ENCODE peak calls at places on chromosomes 5 and 9, in four cellular contexts. One of them, this sample, is unnamed. For H3K4me1, the result is how much of the 10 kb centered on the place peaks cover.

GRCh38 chr9:96139592-96140251 is 162.3 kb downstream of the HSD17B3 start:
- DNase-seq in HepG2: no peak
- DNase-seq in GM12878: no peak
- DNase-seq in H1: no peak
- DNase-seq in this sample: no peak

GRCh38 chr5:118115791-118116190 is 872.6 kb downstream of the DTWD2 start:
- DNase-seq in HepG2: no peak
- DNase-seq in H1: no peak
- DNase-seq in GM12878: no peak
- DNase-seq in this sample: no peak

GRCh38 chr5:142770650-142771609 is 753 bp downstream of the ARHGAP26 start:
- DNase-seq in GM12878: no peak
- DNase-seq in H1: peak
- DNase-seq in HepG2: peak
- DNase-seq in this sample: peak

GRCh38 chr5:174176511-174176910 is 131.0 kb downstream of the NSG2 start:
- DNase-seq in GM12878: no peak
- DNase-seq in HepG2: no peak
- DNase-seq in H1: peak
- DNase-seq in this sample: no peak

GRCh38 chr9:82088591-82088990 is 100.0 kb downstream of the SPATA31D1 start:
- DNase-seq in H1: no peak
- DNase-seq in HepG2: no peak
- DNase-seq in GM12878: no peak
- DNase-seq in this sample: no peak

GRCh38 chr9:16726718-16727451 is 143.6 kb downstream of the BNC2 start:
- DNase-seq in HepG2: no peak
- DNase-seq in H1: peak
- DNase-seq in GM12878: no peak
- DNase-seq in this sample: peak

GRCh38 chr9:110256142-110256391 is 240 bp downstream of the TXN start:
- DNase-seq in GM12878: no peak
- DNase-seq in H1: no peak
- DNase-seq in HepG2: no peak
- DNase-seq in this sample: no peak

GRCh38 chr5:60066502-60066901 is 173.0 kb upstream of the PDE4D start:
- DNase-seq in H1: no peak
- DNase-seq in GM12878: no peak
- DNase-seq in HepG2: no peak
- DNase-seq in this sample: no peak

GRCh38 chr9:118829334-118829733 is 539.9 kb downstream of the BRINP1 start:
- DNase-seq in GM12878: no peak
- DNase-seq in HepG2: no peak
- DNase-seq in H1: no peak
- DNase-seq in this sample: peak

GRCh38 chr9:84371737-84372136 is 31.2 kb upstream of the SLC28A3 start:
- DNase-seq in HepG2: peak
- DNase-seq in H1: no peak
- DNase-seq in GM12878: no peak
- DNase-seq in this sample: no peak

GRCh38 chr5:32283539-32284377 is 29.0 kb downstream of the MTMR12 start:
- DNase-seq in GM12878: no peak
- DNase-seq in HepG2: no peak
- DNase-seq in H1: no peak
- DNase-seq in this sample: no peak

GRCh38 chr9:137398561-137399468 is 24.1 kb downstream of the EXD3 start:
- DNase-seq in H1: no peak
- DNase-seq in GM12878: no peak
- DNase-seq in HepG2: no peak
- DNase-seq in this sample: no peak

GRCh38 chr9:113872485-113873143 is 3.5 kb upstream of the ZNF618 start:
- DNase-seq in GM12878: no peak
- DNase-seq in HepG2: no peak
- DNase-seq in H1: no peak
- DNase-seq in this sample: no peak

GRCh38 chr5:132525299-132525724 is 18.0 kb downstream of the IL5 start:
- DNase-seq in H1: no peak
- DNase-seq in GM12878: peak
- DNase-seq in HepG2: no peak
- DNase-seq in this sample: no peak

GRCh38 chr5:149424371-149425315 is 45.6 kb upstream of the IL17B start:
- DNase-seq in GM12878: no peak
- DNase-seq in H1: no peak
- DNase-seq in HepG2: no peak
- DNase-seq in this sample: no peak

GRCh38 chr5:150567031-150567680 is 59.2 kb downstream of the NDST1 start:
- DNase-seq in HepG2: no peak
- DNase-seq in H1: no peak
- DNase-seq in GM12878: no peak
- DNase-seq in this sample: no peak

GRCh38 chr9:116700882-116701836 is 14.1 kb downstream of the TRIM32 start:
- DNase-seq in GM12878: no peak
- DNase-seq in HepG2: no peak
- DNase-seq in H1: no peak
- DNase-seq in this sample: no peak

GRCh38 chr5:155651-156410 is 35.5 kb upstream of the LRRC14B start:
- DNase-seq in H1: peak
- DNase-seq in HepG2: no peak
- DNase-seq in GM12878: no peak
- DNase-seq in this sample: no peak

GRCh38 chr5:74655206-74655605 is 14.7 kb upstream of the ENC1 start:
- DNase-seq in H1: no peak
- DNase-seq in HepG2: no peak
- DNase-seq in GM12878: no peak
- DNase-seq in this sample: no peak

GRCh38 chr5:131749138-131749537 is 47.7 kb downstream of the FNIP1 start:
- DNase-seq in HepG2: no peak
- DNase-seq in GM12878: no peak
- DNase-seq in H1: no peak
- DNase-seq in this sample: no peak

GRCh38 chr5:98768160-98769005 is 5.1 kb upstream of the RGMB start:
- DNase-seq in HepG2: peak
- DNase-seq in H1: peak
- DNase-seq in GM12878: no peak
- DNase-seq in this sample: no peak

GRCh38 chr5:73515232-73515631 is 17.0 kb downstream of the BTF3 start:
- DNase-seq in H1: no peak
- DNase-seq in HepG2: no peak
- DNase-seq in GM12878: no peak
- DNase-seq in this sample: no peak

GRCh38 chr9:112135706-112136105 is 39.4 kb downstream of the SUSD1 start:
- DNase-seq in HepG2: no peak
- DNase-seq in GM12878: no peak
- DNase-seq in H1: no peak
- DNase-seq in this sample: no peak

GRCh38 chr5:177446184-177447065 is at the start of gene PRR7:
- DNase-seq in GM12878: no peak
- DNase-seq in HepG2: no peak
- DNase-seq in H1: peak
- DNase-seq in this sample: no peak

GRCh38 chr9:129316281-129317030 is 138.4 kb upstream of the IER5L start:
- DNase-seq in H1: no peak
- DNase-seq in HepG2: no peak
- DNase-seq in GM12878: no peak
- DNase-seq in this sample: no peak
- TF ChIP-seq YY1 in H1: no peak
- TF ChIP-seq YY1 in HepG2: no peak
- TF ChIP-seq YY1 in GM12878: no peak
- TF ChIP-seq YY1 in this sample: no peak

GRCh38 chr9:135504262-135505229 is 4.1 kb downstream of the MRPS2 start:
- DNase-seq in GM12878: no peak
- DNase-seq in HepG2: peak
- DNase-seq in H1: peak
- DNase-seq in this sample: no peak

GRCh38 chr9:135501261-135502167 is 1.0 kb downstream of the MRPS2 start:
- DNase-seq in H1: no peak
- DNase-seq in GM12878: no peak
- DNase-seq in HepG2: no peak
- DNase-seq in this sample: no peak

GRCh38 chr9:135502168-135502872 is 1.8 kb downstream of the MRPS2 start:
- DNase-seq in H1: no peak
- DNase-seq in HepG2: no peak
- DNase-seq in GM12878: no peak
- DNase-seq in this sample: no peak

GRCh38 chr9:135503371-135504261 is 3.1 kb downstream of the MRPS2 start:
- DNase-seq in HepG2: no peak
- DNase-seq in GM12878: no peak
- DNase-seq in H1: no peak
- DNase-seq in this sample: no peak

GRCh38 chr9:135502873-135503321 is 2.4 kb downstream of the MRPS2 start:
- DNase-seq in HepG2: no peak
- DNase-seq in GM12878: no peak
- DNase-seq in H1: no peak
- DNase-seq in this sample: no peak
- H3K4me1 ChIP-seq in HepG2: under half
- H3K4me1 ChIP-seq in GM12878: under half
- H3K4me1 ChIP-seq in H1: under half
- H3K4me1 ChIP-seq in this sample: under half

GRCh38 chr9:129218918-129219317 is 40.9 kb upstream of the IER5L start:
- DNase-seq in H1: no peak
- DNase-seq in GM12878: no peak
- DNase-seq in HepG2: no peak
- DNase-seq in this sample: no peak
- TF ChIP-seq SUZ12 in H1: no peak
- TF ChIP-seq SUZ12 in GM12878: no peak
- TF ChIP-seq SUZ12 in HepG2: no peak
- TF ChIP-seq SUZ12 in this sample: no peak

GRCh38 chr9:123814526-123814925 is 115.4 kb downstream of the DENND1A start:
- DNase-seq in H1: no peak
- DNase-seq in HepG2: no peak
- DNase-seq in GM12878: no peak
- DNase-seq in this sample: no peak

GRCh38 chr9:123807241-123807640 is 122.7 kb downstream of the DENND1A start:
- DNase-seq in HepG2: no peak
- DNase-seq in H1: no peak
- DNase-seq in GM12878: no peak
- DNase-seq in this sample: no peak

GRCh38 chr9:123816817-123817472 is 113.0 kb downstream of the DENND1A start:
- DNase-seq in H1: no peak
- DNase-seq in HepG2: no peak
- DNase-seq in GM12878: no peak
- DNase-seq in this sample: no peak

GRCh38 chr9:123812984-123813383 is 116.9 kb downstream of the DENND1A start:
- DNase-seq in HepG2: no peak
- DNase-seq in H1: no peak
- DNase-seq in GM12878: no peak
- DNase-seq in this sample: no peak
- TF ChIP-seq YY1 in HepG2: no peak
- TF ChIP-seq YY1 in H1: no peak
- TF ChIP-seq YY1 in GM12878: no peak
- TF ChIP-seq YY1 in this sample: no peak

DNA sequence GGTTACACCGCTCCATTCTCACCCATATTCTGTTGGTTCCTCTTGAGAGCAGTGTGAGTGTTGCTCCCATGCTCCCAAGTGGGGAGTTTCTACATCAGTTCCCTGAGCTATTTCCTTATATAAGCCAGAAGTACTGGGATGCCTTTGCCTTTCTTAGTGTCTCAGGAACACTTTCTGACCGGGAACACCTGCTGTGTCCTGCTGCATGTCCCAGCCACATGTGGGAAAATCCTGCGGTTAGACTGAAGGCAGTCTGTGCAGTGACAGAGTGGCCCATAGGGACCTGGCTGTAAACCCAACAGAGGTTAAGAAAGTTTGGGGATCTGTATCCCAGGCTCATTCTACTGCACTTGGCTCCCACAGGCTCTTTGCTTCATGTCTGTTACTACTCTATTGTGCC is 126.0 kb downstream of the EGFLAM start:
- DNase-seq in H1: no peak
- DNase-seq in GM12878: no peak
- DNase-seq in HepG2: no peak
- DNase-seq in this sample: no peak
- H3K4me1 ChIP-seq in H1: under half
- H3K4me1 ChIP-seq in GM12878: under half
- H3K4me1 ChIP-seq in HepG2: under half
- H3K4me1 ChIP-seq in this sample: under half

GRCh38 chr5:112228672-112229071 is 190.4 kb downstream of the EPB41L4A start:
- DNase-seq in H1: no peak
- DNase-seq in HepG2: no peak
- DNase-seq in GM12878: no peak
- DNase-seq in this sample: no peak
- TF ChIP-seq SUZ12 in H1: no peak
- TF ChIP-seq SUZ12 in HepG2: no peak
- TF ChIP-seq SUZ12 in GM12878: no peak
- TF ChIP-seq SUZ12 in this sample: no peak

GRCh38 chr9:98708933-98709911 is at the start of gene GABBR2:
- DNase-seq in GM12878: no peak
- DNase-seq in H1: peak
- DNase-seq in HepG2: no peak
- DNase-seq in this sample: no peak

GRCh38 chr9:98706651-98707103 is 2.1 kb downstream of the GABBR2 start:
- DNase-seq in HepG2: no peak
- DNase-seq in GM12878: no peak
- DNase-seq in H1: no peak
- DNase-seq in this sample: no peak

GRCh38 chr9:98708103-98708932 is 417 bp downstream of the GABBR2 start:
- DNase-seq in H1: peak
- DNase-seq in HepG2: no peak
- DNase-seq in GM12878: no peak
- DNase-seq in this sample: no peak

GRCh38 chr9:98709968-98710965 is 1.5 kb upstream of the GABBR2 start:
- DNase-seq in H1: no peak
- DNase-seq in GM12878: no peak
- DNase-seq in HepG2: no peak
- DNase-seq in this sample: no peak

DNA sequence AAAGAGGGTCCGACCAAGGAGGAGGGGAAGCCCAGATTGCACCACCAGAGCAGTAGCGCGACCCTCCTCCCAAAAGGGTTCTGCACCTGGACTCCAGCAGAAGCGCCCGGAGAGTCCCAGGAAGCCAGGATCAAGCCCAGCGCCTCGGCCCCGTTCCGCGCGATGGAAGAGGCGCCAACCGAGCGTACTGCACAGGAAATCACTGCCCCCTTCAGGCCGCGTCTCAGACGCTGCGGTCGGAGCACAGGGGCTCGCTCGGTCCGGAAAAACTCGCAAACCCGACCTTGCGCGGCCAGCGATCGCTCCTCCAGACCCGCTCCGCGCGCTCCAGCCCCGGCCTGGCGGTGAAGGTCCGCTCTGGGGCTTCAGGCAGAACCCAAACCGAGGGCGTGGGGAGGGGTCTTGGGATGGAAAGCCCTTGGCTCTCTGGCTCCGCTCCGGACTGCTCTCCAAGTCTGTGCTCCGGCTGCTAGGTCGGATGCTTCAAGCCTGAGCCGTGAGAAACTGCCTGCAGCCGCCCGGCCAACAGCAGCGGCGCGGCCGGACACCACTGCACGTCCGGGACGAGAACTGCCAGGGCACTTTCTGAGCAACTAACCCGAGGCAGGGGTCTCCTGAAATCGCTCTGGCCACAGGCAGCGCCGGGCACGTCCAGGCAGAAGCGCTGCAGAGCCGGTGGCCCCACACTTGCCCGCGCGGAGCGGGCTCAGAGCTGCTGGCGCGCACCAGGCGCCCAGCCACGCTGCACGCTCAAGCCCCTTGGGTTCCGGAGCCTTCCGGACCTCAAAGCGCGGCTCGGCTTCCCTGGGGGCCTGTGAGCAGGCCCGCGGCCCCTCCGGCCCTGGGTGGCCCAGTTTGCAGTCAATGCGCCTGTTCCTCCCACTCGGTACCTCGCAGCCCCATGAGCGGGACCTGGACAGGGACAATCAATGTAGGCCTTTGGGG is 1.3 kb downstream of the GABBR2 start:
- DNase-seq in H1: peak
- DNase-seq in GM12878: no peak
- DNase-seq in HepG2: peak
- DNase-seq in this sample: peak
- TF ChIP-seq YY1 in H1: no peak
- TF ChIP-seq YY1 in GM12878: no peak
- TF ChIP-seq YY1 in HepG2: no peak
- TF ChIP-seq YY1 in this sample: no peak

This sample was measured in NT2/D1.